ENCODE peak calls at places on chromosome 15, in eight cellular contexts. Z is ovary; W is uterus; F is endothelial cell of umbilical vein; D is esophagus squamous epithelium; B is left ventricle myocardium inferior; S is HCT116; N is CD8-positive, alpha-beta T cell. R is an unnamed sample. For H3K4me1, the result is how much of the 10 kb centered on the place peaks cover.

GRCh38 chr15:63013052-63013808 is 29.3 kb upstream of the TPM1 start:
- DNase-seq in Z (no peak), W (no peak), F (peak), D (no peak), B (no peak), S (no peak), N (no peak), R (no peak)

GRCh38 chr15:83327041-83327440 is 42.6 kb upstream of the BNC1 start:
- DNase-seq in Z (no peak), W (no peak), F (no peak), D (no peak), B (no peak), S (no peak), N (no peak), R (no peak)

GRCh38 chr15:52261498-52262242 is 33.9 kb downstream of the MYO5C start:
- DNase-seq in Z (peak), W (peak), F (peak), D (no peak), B (peak), S (peak), N (no peak), R (peak)

GRCh38 chr15:90956551-90957104 is 1.9 kb downstream of the RCCD1 start:
- DNase-seq in Z (peak), W (peak), F (peak), D (no peak), B (peak), S (no peak), N (peak), R (peak)

GRCh38 chr15:85639752-85640381 is 154.9 kb downstream of the KLHL25 start:
- DNase-seq in Z (no peak), W (no peak), F (no peak), D (no peak), B (no peak), S (no peak), N (no peak), R (no peak)

GRCh38 chr15:39495871-39496459 is 84.9 kb upstream of the THBS1 start:
- DNase-seq in Z (no peak), W (no peak), F (no peak), D (no peak), B (no peak), S (no peak), N (no peak), R (no peak)

GRCh38 chr15:53625260-53625659 is 134.2 kb downstream of the WDR72 start:
- DNase-seq in Z (no peak), W (no peak), F (no peak), D (no peak), B (no peak), S (no peak), N (no peak), R (no peak)

GRCh38 chr15:84992157-84992940 is 10.7 kb downstream of the PDE8A start:
- DNase-seq in Z (no peak), W (no peak), F (peak), D (no peak), B (no peak), S (peak), N (no peak), R (peak)

GRCh38 chr15:26070095-26070532 is 207.0 kb upstream of the ATP10A start:
- DNase-seq in Z (no peak), W (no peak), F (no peak), D (no peak), B (no peak), S (no peak), N (no peak), R (no peak)

GRCh38 chr15:65373163-65373651 is 4.6 kb downstream of the IGDCC3 start:
- DNase-seq in Z (no peak), W (no peak), F (no peak), D (no peak), B (no peak), S (no peak), N (no peak), R (no peak)

GRCh38 chr15:85758655-85758978 is 36.1 kb downstream of the KLHL25 start:
- DNase-seq in Z (no peak), W (no peak), F (no peak), D (no peak), B (no peak), S (no peak), N (no peak), R (no peak)

GRCh38 chr15:92393287-92393993 is at the start of gene ST8SIA2:
- DNase-seq in Z (no peak), W (no peak), F (peak), D (no peak), B (peak), S (no peak), N (no peak), R (no peak)

GRCh38 chr15:81293728-81294500 is 30.0 kb downstream of the STARD5 start:
- DNase-seq in Z (no peak), W (no peak), F (no peak), D (no peak), B (no peak), S (no peak), N (peak), R (no peak)
- TF ChIP-seq CTCF in Z (no peak), W (no peak), F (no peak), D (no peak), B (no peak), S (no peak), N (no peak), R (no peak)

DNA sequence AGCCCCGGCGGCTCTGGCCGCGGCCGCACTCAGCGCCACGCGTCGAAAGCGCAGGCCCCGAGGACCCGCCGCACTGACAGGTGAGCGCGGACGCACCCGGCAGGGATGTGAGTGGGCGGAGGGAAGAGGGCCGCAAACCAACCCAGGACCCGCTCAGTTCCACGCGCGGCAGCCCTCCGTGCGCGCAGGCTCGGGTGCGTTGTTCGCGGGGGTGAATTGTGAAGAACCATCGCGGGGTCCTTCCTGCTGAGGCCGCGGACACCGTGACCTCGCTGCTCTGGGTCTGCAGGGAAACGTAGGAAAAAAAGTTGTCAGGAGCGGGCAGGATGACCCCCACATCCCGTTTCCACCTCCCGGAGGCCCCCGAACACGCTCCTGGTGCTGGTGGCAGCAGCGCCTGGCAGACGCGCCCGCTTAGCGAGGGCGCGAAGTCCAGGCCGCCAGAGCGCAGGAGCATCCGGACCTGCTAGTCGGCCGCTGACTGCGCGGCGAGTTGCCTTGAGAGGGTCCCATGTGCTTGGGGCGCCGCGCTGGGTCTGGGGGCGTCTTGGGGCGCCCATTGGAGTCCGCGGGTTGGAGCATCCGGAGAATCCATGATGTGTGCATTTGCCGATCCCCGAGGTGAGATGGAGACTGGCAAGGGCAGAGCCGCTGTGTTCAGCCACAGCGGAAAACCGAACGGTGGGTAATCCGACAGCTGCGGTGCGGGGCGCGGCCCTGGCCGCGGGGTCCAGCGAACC is 448 bp downstream of the GREM1 start:
- DNase-seq in Z (no peak), W (no peak), F (peak), D (no peak), B (no peak), S (no peak), N (no peak), R (no peak)
- H3K4me3 ChIP-seq in Z (peak), W (peak), F (no peak), D (peak), B (peak), S (no peak), N (no peak), R (no peak)

GRCh38 chr15:100714034-100714748 is 111.8 kb downstream of the ASB7 start:
- DNase-seq in Z (peak), W (peak), F (no peak), D (no peak), B (no peak), S (no peak), N (no peak), R (no peak)
- H3K4me1 ChIP-seq in Z (under half), W (under half), F (under half), D (half or more), B (under half), S (under half), N (under half), R (under half)

DNA sequence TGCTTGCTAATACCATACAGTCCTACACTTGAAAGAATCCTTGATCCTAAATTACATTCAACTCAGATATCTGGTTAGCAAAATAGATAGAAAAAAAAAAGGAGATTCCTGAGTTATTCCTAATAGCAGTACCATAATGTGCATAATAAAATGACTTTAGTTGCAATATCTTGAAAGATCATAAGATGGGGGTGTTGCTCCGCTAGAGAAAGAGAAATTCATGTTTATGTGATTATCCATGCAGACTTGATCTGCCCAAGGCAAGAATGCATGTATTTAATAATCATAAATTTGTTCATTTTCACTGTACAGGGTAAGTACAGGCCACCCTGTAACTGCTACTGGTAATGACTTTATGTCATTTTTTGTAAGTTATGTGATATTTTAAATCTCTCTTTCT is 84.7 kb downstream of the HCN4 start:
- DNase-seq in Z (no peak), W (no peak), F (peak), D (no peak), B (no peak), S (no peak), N (no peak), R (no peak)
- TF ChIP-seq CTCF in Z (no peak), W (no peak), F (no peak), D (no peak), B (no peak), S (peak), N (no peak), R (peak)

GRCh38 chr15:60324706-60325438 is 72.9 kb downstream of the ANXA2 start:
- DNase-seq in Z (no peak), W (no peak), F (no peak), D (no peak), B (no peak), S (no peak), N (no peak), R (no peak)

GRCh38 chr15:60326824-60327654 is 70.7 kb downstream of the ANXA2 start:
- DNase-seq in Z (no peak), W (no peak), F (peak), D (no peak), B (no peak), S (peak), N (no peak), R (no peak)

GRCh38 chr15:60328852-60329443 is 68.8 kb downstream of the ANXA2 start:
- DNase-seq in Z (no peak), W (no peak), F (peak), D (no peak), B (no peak), S (no peak), N (no peak), R (peak)

GRCh38 chr15:60325905-60326304 is 71.9 kb downstream of the ANXA2 start:
- DNase-seq in Z (no peak), W (no peak), F (no peak), D (no peak), B (no peak), S (no peak), N (no peak), R (no peak)

DNA sequence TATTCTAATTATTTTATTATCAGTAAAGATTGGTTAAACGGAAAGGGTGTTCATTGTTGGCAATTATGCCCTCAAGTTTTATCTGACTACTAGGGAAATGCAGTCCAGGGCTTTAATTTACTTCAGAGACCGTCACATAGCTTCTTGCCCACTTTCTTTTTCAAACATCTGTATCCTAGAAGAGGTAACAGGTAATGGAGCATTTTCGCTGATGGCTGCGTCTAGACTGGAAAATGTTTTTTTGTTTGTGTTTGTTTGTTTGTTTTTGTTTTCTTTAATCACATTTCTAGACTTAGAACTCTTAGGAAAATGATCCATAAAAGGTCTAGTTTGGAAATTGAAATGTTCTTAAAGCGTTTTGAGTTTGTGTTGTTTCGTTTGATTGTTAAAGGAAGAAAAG is 71.4 kb downstream of the ANXA2 start:
- DNase-seq in Z (no peak), W (no peak), F (no peak), D (no peak), B (no peak), S (no peak), N (no peak), R (no peak)
- H3K4me3 ChIP-seq in Z (no peak), W (no peak), F (no peak), D (no peak), B (no peak), S (no peak), N (no peak), R (no peak)

GRCh38 chr15:67197364-67197695 is 57.1 kb downstream of the AAGAB start:
- DNase-seq in Z (no peak), W (no peak), F (no peak), D (no peak), B (no peak), S (no peak), N (no peak), R (no peak)
- H3K4me1 ChIP-seq in Z (under half), W (under half), F (under half), D (under half), B (half or more), S (under half), N (under half), R (under half)

GRCh38 chr15:49046113-49046883 is at the start of gene SECISBP2L:
- DNase-seq in Z (peak), W (peak), F (peak), D (peak), B (peak), S (peak), N (peak), R (peak)
- TF ChIP-seq CTCF in Z (no peak), W (no peak), F (peak), D (peak), B (peak), S (no peak), N (no peak), R (no peak)

GRCh38 chr15:78875107-78875914 is 2.6 kb downstream of the MORF4L1 start:
- DNase-seq in Z (no peak), W (no peak), F (no peak), D (no peak), B (no peak), S (no peak), N (no peak), R (no peak)
- H3K4me3 ChIP-seq in Z (peak), W (peak), F (peak), D (peak), B (peak), S (peak), N (peak), R (no peak)

GRCh38 chr15:94081829-94082228 is 149.5 kb upstream of the MCTP2 start:
- DNase-seq in Z (no peak), W (no peak), F (no peak), D (no peak), B (no peak), S (no peak), N (no peak), R (no peak)
- H3K4me1 ChIP-seq in Z (under half), W (under half), F (under half), D (half or more), B (under half), S (under half), N (under half), R (under half)